ENCODE peak calls at places on chromosomes 13 and 19, in six cellular contexts. One of them, this sample, is unnamed.

GRCh38 chr13:95784161-95784880 is 107.4 kb downstream of the DNAJC3 start:
- DNase-seq in endothelial cell of umbilical vein: peak
- DNase-seq in IMR-90: peak
- DNase-seq in neural progenitor cell: no peak
- DNase-seq in trophoblast cell: peak
- DNase-seq in fibroblast of lung: peak
- DNase-seq in this sample: peak

GRCh38 chr19:1748115-1748702 is 5.1 kb upstream of the ONECUT3 start:
- DNase-seq in endothelial cell of umbilical vein: no peak
- DNase-seq in IMR-90: no peak
- DNase-seq in neural progenitor cell: no peak
- DNase-seq in trophoblast cell: no peak
- DNase-seq in fibroblast of lung: no peak
- DNase-seq in this sample: no peak

GRCh38 chr19:37988758-37989635 is 82.0 kb downstream of the SIPA1L3 start:
- DNase-seq in endothelial cell of umbilical vein: no peak
- DNase-seq in IMR-90: no peak
- DNase-seq in neural progenitor cell: peak
- DNase-seq in trophoblast cell: no peak
- DNase-seq in fibroblast of lung: no peak
- DNase-seq in this sample: no peak

GRCh38 chr19:41309225-41310030 is 544 bp upstream of the CCDC97 start:
- DNase-seq in endothelial cell of umbilical vein: peak
- DNase-seq in IMR-90: no peak
- DNase-seq in neural progenitor cell: no peak
- DNase-seq in trophoblast cell: peak
- DNase-seq in fibroblast of lung: peak
- DNase-seq in this sample: no peak

GRCh38 chr19:7738023-7738422 is 6.1 kb upstream of the CLEC4G start:
- DNase-seq in endothelial cell of umbilical vein: no peak
- DNase-seq in IMR-90: no peak
- DNase-seq in neural progenitor cell: no peak
- DNase-seq in trophoblast cell: no peak
- DNase-seq in fibroblast of lung: no peak
- DNase-seq in this sample: no peak

GRCh38 chr13:77489566-77490337 is 45.8 kb upstream of the SCEL start:
- DNase-seq in endothelial cell of umbilical vein: no peak
- DNase-seq in IMR-90: no peak
- DNase-seq in neural progenitor cell: no peak
- DNase-seq in trophoblast cell: no peak
- DNase-seq in fibroblast of lung: no peak
- DNase-seq in this sample: no peak

GRCh38 chr13:94595006-94595942 is 678 bp downstream of the TGDS start:
- DNase-seq in endothelial cell of umbilical vein: peak
- DNase-seq in IMR-90: peak
- DNase-seq in neural progenitor cell: peak
- DNase-seq in trophoblast cell: peak
- DNase-seq in fibroblast of lung: peak
- DNase-seq in this sample: peak

GRCh38 chr13:98022210-98022609 is 68.7 kb downstream of the IPO5 start:
- DNase-seq in endothelial cell of umbilical vein: peak
- DNase-seq in IMR-90: peak
- DNase-seq in neural progenitor cell: no peak
- DNase-seq in trophoblast cell: peak
- DNase-seq in fibroblast of lung: peak
- DNase-seq in this sample: peak

DNA sequence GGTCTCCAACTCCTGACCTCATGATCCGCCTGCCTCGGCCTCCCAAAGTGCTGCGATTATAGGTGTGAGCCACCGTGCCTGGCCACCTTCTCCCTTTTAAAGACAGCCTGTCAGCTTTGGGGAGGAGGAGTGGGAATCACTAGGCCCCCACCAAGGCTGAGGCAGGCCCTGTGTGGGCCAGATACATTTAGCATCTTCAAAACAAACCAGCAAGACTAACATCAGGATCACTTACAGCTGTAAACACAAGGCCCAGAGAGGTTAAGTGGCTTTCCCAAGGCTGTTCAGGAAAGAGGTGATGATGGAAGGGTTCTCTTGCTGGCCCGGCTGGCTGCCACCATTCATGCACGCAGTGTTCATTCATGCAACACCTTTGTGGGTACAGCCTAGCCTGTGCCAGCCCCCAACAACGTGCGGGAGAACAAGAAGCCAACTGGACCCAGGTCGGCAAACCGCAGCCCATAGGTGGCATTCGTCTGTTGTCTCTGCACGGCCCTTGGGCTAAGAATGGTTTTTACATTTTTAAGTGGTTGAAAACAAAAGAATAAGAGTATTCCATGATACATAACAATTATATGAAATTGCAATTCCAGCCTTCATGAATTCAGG is 23.0 kb downstream of the IER2 start:
- DNase-seq in endothelial cell of umbilical vein: no peak
- DNase-seq in IMR-90: no peak
- DNase-seq in neural progenitor cell: no peak
- DNase-seq in trophoblast cell: no peak
- DNase-seq in fibroblast of lung: no peak
- DNase-seq in this sample: no peak
- H3K9ac ChIP-seq in endothelial cell of umbilical vein: no peak
- H3K9ac ChIP-seq in IMR-90: no peak
- H3K9ac ChIP-seq in neural progenitor cell: no peak
- H3K9ac ChIP-seq in trophoblast cell: no peak
- H3K9ac ChIP-seq in fibroblast of lung: no peak
- H3K9ac ChIP-seq in this sample: no peak

DNA sequence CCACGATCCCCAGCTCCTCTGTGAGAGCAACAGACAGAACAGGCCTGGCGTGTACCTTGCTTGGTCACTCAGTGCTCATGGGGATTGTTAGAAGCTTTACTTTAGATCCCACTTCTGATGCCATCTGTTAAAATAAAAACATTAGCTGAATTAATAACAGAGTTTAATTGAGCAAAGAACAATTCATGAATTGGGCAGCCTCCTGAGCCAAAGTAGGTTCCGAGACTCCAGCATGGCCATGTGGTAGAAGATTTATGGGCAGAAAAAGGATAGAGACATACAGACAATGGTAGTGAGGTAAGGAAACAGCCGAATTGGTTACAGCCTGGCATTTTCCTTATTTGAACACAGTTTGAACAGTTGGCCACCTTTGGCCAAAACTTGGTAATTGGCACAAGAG is 223.9 kb upstream of the TRPC4 start:
- DNase-seq in endothelial cell of umbilical vein: no peak
- DNase-seq in IMR-90: no peak
- DNase-seq in neural progenitor cell: no peak
- DNase-seq in trophoblast cell: no peak
- DNase-seq in fibroblast of lung: no peak
- DNase-seq in this sample: no peak
- H3K4me2 ChIP-seq in endothelial cell of umbilical vein: no peak
- H3K4me2 ChIP-seq in IMR-90: no peak
- H3K4me2 ChIP-seq in neural progenitor cell: no peak
- H3K4me2 ChIP-seq in trophoblast cell: no peak
- H3K4me2 ChIP-seq in fibroblast of lung: no peak
- H3K4me2 ChIP-seq in this sample: no peak

GRCh38 chr19:15296841-15297415 is 35.4 kb downstream of the BRD4 start:
- DNase-seq in endothelial cell of umbilical vein: no peak
- DNase-seq in IMR-90: no peak
- DNase-seq in neural progenitor cell: no peak
- DNase-seq in trophoblast cell: peak
- DNase-seq in fibroblast of lung: no peak
- DNase-seq in this sample: no peak
- H3K9ac ChIP-seq in endothelial cell of umbilical vein: no peak
- H3K9ac ChIP-seq in IMR-90: no peak
- H3K9ac ChIP-seq in neural progenitor cell: no peak
- H3K9ac ChIP-seq in trophoblast cell: no peak
- H3K9ac ChIP-seq in fibroblast of lung: peak
- H3K9ac ChIP-seq in this sample: no peak

DNA sequence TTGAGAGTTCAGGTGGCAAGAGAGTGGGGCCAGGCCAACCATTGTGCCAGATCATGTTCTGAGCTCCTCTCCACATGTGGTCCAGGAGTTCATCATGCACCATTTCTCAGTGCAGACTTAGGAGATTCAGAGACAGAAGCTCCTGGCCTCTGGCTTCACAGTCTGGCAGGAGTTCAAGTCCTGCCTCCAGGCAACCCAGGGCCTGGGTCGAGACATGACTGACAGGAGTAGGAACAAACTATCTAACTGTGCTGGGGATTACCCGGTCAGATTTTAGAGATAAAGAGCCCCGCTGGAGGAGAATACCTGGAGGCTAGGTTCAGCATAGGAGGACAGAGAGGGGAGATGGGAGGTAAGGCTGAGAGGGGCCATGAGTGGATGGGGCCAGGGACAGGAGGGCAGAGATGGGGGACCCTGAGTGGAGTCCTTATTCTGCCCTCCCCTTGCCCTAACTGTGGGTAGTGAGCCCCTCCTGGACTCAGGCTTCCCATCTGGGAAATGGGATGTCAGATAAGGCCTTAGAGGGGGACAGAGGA is 906 bp upstream of the CYP4F11 start:
- DNase-seq in endothelial cell of umbilical vein: no peak
- DNase-seq in IMR-90: no peak
- DNase-seq in neural progenitor cell: no peak
- DNase-seq in trophoblast cell: no peak
- DNase-seq in fibroblast of lung: no peak
- DNase-seq in this sample: no peak
- H3K4me2 ChIP-seq in endothelial cell of umbilical vein: no peak
- H3K4me2 ChIP-seq in IMR-90: no peak
- H3K4me2 ChIP-seq in neural progenitor cell: no peak
- H3K4me2 ChIP-seq in trophoblast cell: no peak
- H3K4me2 ChIP-seq in fibroblast of lung: no peak
- H3K4me2 ChIP-seq in this sample: no peak

GRCh38 chr19:55254625-55254977 is 4.2 kb downstream of the PPP6R1 start:
- DNase-seq in endothelial cell of umbilical vein: no peak
- DNase-seq in IMR-90: no peak
- DNase-seq in neural progenitor cell: no peak
- DNase-seq in trophoblast cell: no peak
- DNase-seq in fibroblast of lung: no peak
- DNase-seq in this sample: no peak
- H3K9ac ChIP-seq in endothelial cell of umbilical vein: no peak
- H3K9ac ChIP-seq in IMR-90: no peak
- H3K9ac ChIP-seq in neural progenitor cell: no peak
- H3K9ac ChIP-seq in trophoblast cell: no peak
- H3K9ac ChIP-seq in fibroblast of lung: no peak
- H3K9ac ChIP-seq in this sample: no peak

DNA sequence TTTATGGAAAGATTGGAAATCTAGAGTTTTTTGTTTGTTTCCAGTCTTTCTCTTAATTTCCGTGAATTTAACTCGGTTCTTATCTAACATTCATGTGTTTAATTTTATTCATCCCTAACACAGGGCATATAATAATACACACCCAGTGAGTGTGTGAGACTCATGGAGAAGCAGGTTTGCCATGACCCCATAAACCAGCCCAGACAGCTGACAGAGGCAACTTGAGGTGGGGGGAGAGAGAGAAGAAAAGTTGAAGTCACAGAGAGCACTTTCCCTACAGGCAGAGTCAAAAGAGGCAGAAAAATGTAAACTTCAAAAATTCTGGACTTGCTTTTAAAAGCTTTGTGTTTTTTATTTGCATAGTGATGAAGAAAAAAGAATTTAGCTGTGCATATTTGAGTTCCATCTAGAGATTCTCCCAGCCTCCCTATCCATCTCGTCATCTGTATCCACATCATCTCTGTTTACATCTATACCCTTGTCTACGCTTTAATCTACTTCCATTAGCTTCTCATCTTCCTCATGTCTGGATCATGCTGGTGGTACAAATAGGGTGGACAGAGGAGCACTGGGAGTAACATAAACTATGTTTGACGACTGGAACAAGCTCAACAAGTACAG is 60.2 kb downstream of the THSD1 start:
- DNase-seq in endothelial cell of umbilical vein: no peak
- DNase-seq in IMR-90: peak
- DNase-seq in neural progenitor cell: no peak
- DNase-seq in trophoblast cell: peak
- DNase-seq in fibroblast of lung: no peak
- DNase-seq in this sample: no peak
- H3K4me2 ChIP-seq in endothelial cell of umbilical vein: peak
- H3K4me2 ChIP-seq in IMR-90: peak
- H3K4me2 ChIP-seq in neural progenitor cell: no peak
- H3K4me2 ChIP-seq in trophoblast cell: no peak
- H3K4me2 ChIP-seq in fibroblast of lung: no peak
- H3K4me2 ChIP-seq in this sample: no peak